ENCODE peak calls at places on chromosomes 1 and 21, in nine cellular contexts. S is left ventricle myocardium inferior, G is fibroblast of lung, Q is Peyer's patch, H is neuronal stem cell, D is heart right ventricle, R is lower lobe of right lung, W is A673, J is sigmoid colon. U is an unnamed sample. For H3K4me1, the result is how much of the 10 kb centered on the place peaks cover.

GRCh38 chr1:24898152-24898908 is 31.7 kb downstream of the RUNX3 start:
- DNase-seq in S (no peak), G (no peak), Q (peak), H (peak), D (peak), R (peak), W (peak), J (no peak), U (no peak)

GRCh38 chr21:43190544-43191340 is 21.9 kb downstream of the CRYAA start:
- DNase-seq in S (no peak), G (no peak), Q (no peak), H (no peak), D (no peak), R (no peak), W (no peak), J (peak), U (no peak)

GRCh38 chr1:203475012-203475981 is at the start of gene PRELP:
- DNase-seq in S (peak), G (peak), Q (peak), H (no peak), D (peak), R (no peak), W (no peak), J (peak), U (peak)

GRCh38 chr1:39987869-39988268 is 32.9 kb downstream of the MFSD2A start:
- DNase-seq in S (no peak), G (no peak), Q (no peak), H (no peak), D (no peak), R (no peak), W (no peak), J (no peak), U (no peak)

GRCh38 chr1:115977481-115978258 is 1.4 kb downstream of the SLC22A15 start:
- DNase-seq in S (no peak), G (peak), Q (no peak), H (no peak), D (no peak), R (peak), W (no peak), J (no peak), U (no peak)

GRCh38 chr1:1157914-1158710 is 15.6 kb upstream of the TTLL10 start:
- DNase-seq in S (peak), G (peak), Q (peak), H (peak), D (peak), R (peak), W (peak), J (peak), U (peak)

GRCh38 chr1:65068202-65069011 is 79.6 kb upstream of the AK4 start:
- DNase-seq in S (no peak), G (no peak), Q (no peak), H (no peak), D (no peak), R (no peak), W (no peak), J (no peak), U (no peak)

GRCh38 chr1:175480343-175480827 is 263.0 kb downstream of the TNR start:
- DNase-seq in S (no peak), G (no peak), Q (no peak), H (no peak), D (no peak), R (no peak), W (no peak), J (no peak), U (no peak)

GRCh38 chr21:39703578-39703977 is 41.4 kb upstream of the IGSF5 start:
- DNase-seq in S (no peak), G (no peak), Q (no peak), H (no peak), D (no peak), R (no peak), W (no peak), J (no peak), U (no peak)

GRCh38 chr1:116379057-116379630 is 6.1 kb downstream of the ATP1A1 start:
- DNase-seq in S (no peak), G (no peak), Q (no peak), H (no peak), D (no peak), R (no peak), W (no peak), J (no peak), U (no peak)

GRCh38 chr1:83978056-83978455 is 20.9 kb downstream of the TTLL7 start:
- DNase-seq in S (no peak), G (no peak), Q (no peak), H (no peak), D (no peak), R (no peak), W (peak), J (no peak), U (no peak)

GRCh38 chr1:9281907-9282306 is 10.8 kb upstream of the SPSB1 start:
- DNase-seq in S (no peak), G (no peak), Q (peak), H (no peak), D (no peak), R (no peak), W (no peak), J (no peak), U (no peak)

GRCh38 chr1:46489638-46490602 is at the start of gene DMBX1:
- DNase-seq in S (no peak), G (no peak), Q (peak), H (no peak), D (peak), R (no peak), W (peak), J (no peak), U (no peak)

GRCh38 chr1:23456226-23456625 is 27.8 kb downstream of the ASAP3 start:
- DNase-seq in S (no peak), G (peak), Q (no peak), H (no peak), D (no peak), R (no peak), W (no peak), J (no peak), U (no peak)

GRCh38 chr1:232507571-232507970 is 122.4 kb downstream of the SIPA1L2 start:
- DNase-seq in S (no peak), G (no peak), Q (no peak), H (no peak), D (no peak), R (no peak), W (no peak), J (no peak), U (no peak)

GRCh38 chr21:46295996-46296752 is 10.0 kb downstream of the YBEY start:
- DNase-seq in S (peak), G (peak), Q (peak), H (no peak), D (peak), R (peak), W (peak), J (peak), U (peak)

GRCh38 chr1:200867018-200867811 is 5.6 kb upstream of the GPR25 start:
- DNase-seq in S (peak), G (peak), Q (no peak), H (no peak), D (no peak), R (no peak), W (no peak), J (no peak), U (no peak)

GRCh38 chr21:42527489-42528158 is 14.0 kb downstream of the SLC37A1 start:
- DNase-seq in S (no peak), G (no peak), Q (no peak), H (no peak), D (no peak), R (no peak), W (no peak), J (no peak), U (no peak)

GRCh38 chr1:43520100-43520828 is 10.4 kb upstream of the PTPRF start:
- DNase-seq in S (no peak), G (no peak), Q (no peak), H (no peak), D (no peak), R (no peak), W (no peak), J (no peak), U (no peak)

GRCh38 chr21:42563261-42564045 is 49.8 kb downstream of the SLC37A1 start:
- DNase-seq in S (no peak), G (no peak), Q (no peak), H (no peak), D (no peak), R (peak), W (no peak), J (peak), U (no peak)

GRCh38 chr1:234201600-234201999 is 171.7 kb upstream of the COA6 start:
- DNase-seq in S (no peak), G (no peak), Q (no peak), H (no peak), D (no peak), R (no peak), W (no peak), J (no peak), U (no peak)

GRCh38 chr1:11842154-11843041 is 5.2 kb downstream of the NPPA start:
- DNase-seq in S (peak), G (no peak), Q (no peak), H (no peak), D (no peak), R (peak), W (peak), J (no peak), U (peak)

GRCh38 chr1:232416026-232416568 is 213.8 kb downstream of the SIPA1L2 start:
- DNase-seq in S (no peak), G (peak), Q (no peak), H (no peak), D (no peak), R (no peak), W (no peak), J (no peak), U (no peak)

GRCh38 chr1:216523449-216524190 is 100.4 kb upstream of the USH2A start:
- DNase-seq in S (no peak), G (peak), Q (no peak), H (no peak), D (no peak), R (no peak), W (no peak), J (no peak), U (no peak)

GRCh38 chr1:230268371-230269170 is 157.6 kb downstream of the PGBD5 start:
- DNase-seq in S (no peak), G (peak), Q (peak), H (peak), D (no peak), R (no peak), W (peak), J (no peak), U (no peak)

GRCh38 chr1:219085988-219086387 is 87.7 kb upstream of the LYPLAL1 start:
- DNase-seq in S (no peak), G (peak), Q (no peak), H (no peak), D (no peak), R (no peak), W (no peak), J (no peak), U (no peak)

GRCh38 chr21:45455321-45456013 is 50.5 kb downstream of the COL18A1 start:
- DNase-seq in S (peak), G (peak), Q (no peak), H (no peak), D (peak), R (no peak), W (no peak), J (no peak), U (peak)

GRCh38 chr1:8698012-8698411 is 119.4 kb downstream of the RERE start:
- DNase-seq in S (no peak), G (no peak), Q (no peak), H (no peak), D (no peak), R (no peak), W (no peak), J (no peak), U (no peak)

GRCh38 chr1:27284425-27285287 is 37.3 kb upstream of the TMEM222 start:
- DNase-seq in S (peak), G (peak), Q (peak), H (peak), D (peak), R (peak), W (peak), J (peak), U (peak)

GRCh38 chr21:44303490-44303981 is 3.7 kb downstream of the PFKL start:
- DNase-seq in S (no peak), G (no peak), Q (peak), H (no peak), D (no peak), R (no peak), W (no peak), J (no peak), U (no peak)
- H3K4me1 ChIP-seq in S (half or more), G (under half), Q (under half), H (under half), D (half or more), R (half or more), W (under half), J (under half), U (under half)

GRCh38 chr1:154848983-154849382 is 21.1 kb downstream of the KCNN3 start:
- DNase-seq in S (no peak), G (no peak), Q (no peak), H (no peak), D (no peak), R (no peak), W (no peak), J (no peak), U (no peak)
- H3K4me1 ChIP-seq in S (under half), G (under half), Q (under half), H (under half), D (under half), R (under half), W (half or more), J (under half), U (under half)

GRCh38 chr1:2267051-2267830 is 39.1 kb downstream of the SKI start:
- DNase-seq in S (no peak), G (no peak), Q (no peak), H (no peak), D (peak), R (no peak), W (no peak), J (no peak), U (peak)
- H3K4me1 ChIP-seq in S (half or more), G (under half), Q (under half), H (under half), D (half or more), R (half or more), W (under half), J (half or more), U (half or more)

GRCh38 chr1:183630748-183631147 is 4.8 kb downstream of the ARPC5 start:
- DNase-seq in S (no peak), G (peak), Q (no peak), H (no peak), D (no peak), R (no peak), W (no peak), J (no peak), U (no peak)
- H3K4me1 ChIP-seq in S (half or more), G (under half), Q (under half), H (under half), D (under half), R (half or more), W (under half), J (half or more), U (under half)

GRCh38 chr1:17564458-17565393 is 25.2 kb downstream of the ARHGEF10L start:
- DNase-seq in S (no peak), G (no peak), Q (peak), H (no peak), D (no peak), R (no peak), W (no peak), J (no peak), U (no peak)
- H3K4me1 ChIP-seq in S (half or more), G (under half), Q (under half), H (under half), D (half or more), R (half or more), W (under half), J (half or more), U (under half)

GRCh38 chr1:156746716-156747631 is 4.5 kb downstream of the HDGF start:
- DNase-seq in S (peak), G (peak), Q (peak), H (peak), D (peak), R (peak), W (peak), J (peak), U (peak)

GRCh38 chr1:156747737-156748669 is 3.5 kb downstream of the HDGF start:
- DNase-seq in S (no peak), G (peak), Q (no peak), H (no peak), D (no peak), R (no peak), W (peak), J (no peak), U (no peak)

GRCh38 chr1:156749429-156750118 is 1.9 kb downstream of the HDGF start:
- DNase-seq in S (no peak), G (no peak), Q (peak), H (no peak), D (no peak), R (peak), W (no peak), J (no peak), U (peak)

GRCh38 chr1:156750191-156750931 is 1.1 kb downstream of the HDGF start:
- DNase-seq in S (no peak), G (peak), Q (peak), H (no peak), D (no peak), R (peak), W (peak), J (no peak), U (peak)

DNA sequence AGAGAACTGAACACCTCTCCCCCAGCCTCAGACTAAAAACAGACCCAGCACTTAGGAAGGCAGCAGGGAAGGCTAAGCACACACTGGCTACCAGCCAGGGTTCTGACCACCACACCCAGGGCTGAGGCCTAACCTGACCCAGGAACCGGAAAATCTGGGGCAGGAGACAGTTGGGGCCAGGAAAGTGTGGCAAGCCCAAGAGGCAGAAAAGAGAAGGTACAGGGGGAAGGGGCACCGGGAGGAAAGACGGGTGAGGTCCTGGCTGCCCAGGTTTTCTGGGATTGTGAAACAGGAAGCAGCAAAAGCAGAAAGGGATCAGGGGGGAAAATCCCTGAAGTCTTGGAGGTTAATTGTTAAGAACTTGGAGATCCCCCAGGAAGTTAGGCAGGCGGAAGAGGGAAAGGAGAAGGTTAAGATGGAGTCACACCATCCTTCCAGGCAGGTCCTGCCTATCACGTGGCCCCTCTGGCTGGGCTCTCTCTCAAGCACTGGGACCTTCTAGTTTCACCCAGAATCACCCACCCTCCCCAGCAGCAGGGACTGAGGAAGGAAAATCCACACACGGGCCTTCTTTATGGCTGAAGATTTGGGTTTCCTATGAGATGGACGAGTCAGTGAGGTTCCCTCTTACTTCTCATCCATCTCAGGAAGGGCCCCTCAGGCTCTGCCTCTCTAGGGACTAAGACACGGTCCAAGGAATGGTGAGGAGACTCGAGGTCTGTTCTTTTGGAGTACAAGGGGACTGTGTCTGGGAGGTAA is 2.6 kb downstream of the HDGF start:
- DNase-seq in S (peak), G (peak), Q (peak), H (no peak), D (peak), R (peak), W (peak), J (peak), U (peak)
- H3K4me1 ChIP-seq in S (half or more), G (under half), Q (under half), H (under half), D (half or more), R (half or more), W (under half), J (half or more), U (under half)

GRCh38 chr1:21290546-21290944 is 282 bp upstream of the ECE1 start:
- DNase-seq in S (no peak), G (no peak), Q (no peak), H (no peak), D (no peak), R (no peak), W (no peak), J (no peak), U (no peak)

GRCh38 chr1:21291964-21292363 is 1.7 kb upstream of the ECE1 start:
- DNase-seq in S (no peak), G (no peak), Q (no peak), H (no peak), D (no peak), R (no peak), W (no peak), J (no peak), U (peak)

GRCh38 chr1:21292503-21292990 is 2.3 kb upstream of the ECE1 start:
- DNase-seq in S (no peak), G (no peak), Q (no peak), H (no peak), D (no peak), R (no peak), W (no peak), J (no peak), U (peak)

GRCh38 chr1:21289700-21290545 is at the start of gene ECE1:
- DNase-seq in S (peak), G (peak), Q (peak), H (no peak), D (peak), R (peak), W (peak), J (no peak), U (peak)

DNA sequence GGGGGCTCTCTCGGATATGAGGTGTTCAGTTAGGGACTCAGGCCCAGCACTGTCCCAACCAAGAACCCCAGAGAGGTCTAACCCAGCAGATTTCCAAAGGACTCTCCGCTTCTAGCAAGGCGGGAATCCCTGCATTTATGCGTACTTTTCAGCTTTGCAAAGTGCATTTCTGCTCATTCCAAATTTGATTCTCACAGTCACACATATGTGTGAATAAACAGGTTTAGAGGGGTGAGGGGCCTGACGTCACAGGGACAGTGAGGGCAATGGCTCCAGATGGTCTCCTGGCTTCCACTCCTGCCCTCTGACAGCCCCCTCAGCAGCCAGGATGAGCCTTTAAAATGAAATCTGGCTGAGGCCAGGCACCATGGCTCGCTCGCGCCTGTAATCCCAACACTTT is 921 bp upstream of the ECE1 start:
- DNase-seq in S (no peak), G (no peak), Q (no peak), H (no peak), D (no peak), R (no peak), W (no peak), J (no peak), U (no peak)
- H3K4me1 ChIP-seq in S (half or more), G (under half), Q (under half), H (under half), D (under half), R (half or more), W (under half), J (half or more), U (under half)

GRCh38 chr1:21621761-21622436 is 47.3 kb downstream of the RAP1GAP start:
- DNase-seq in S (no peak), G (no peak), Q (no peak), H (no peak), D (no peak), R (no peak), W (no peak), J (no peak), U (peak)
- H3K4me1 ChIP-seq in S (under half), G (under half), Q (under half), H (under half), D (under half), R (under half), W (half or more), J (under half), U (under half)

DNA sequence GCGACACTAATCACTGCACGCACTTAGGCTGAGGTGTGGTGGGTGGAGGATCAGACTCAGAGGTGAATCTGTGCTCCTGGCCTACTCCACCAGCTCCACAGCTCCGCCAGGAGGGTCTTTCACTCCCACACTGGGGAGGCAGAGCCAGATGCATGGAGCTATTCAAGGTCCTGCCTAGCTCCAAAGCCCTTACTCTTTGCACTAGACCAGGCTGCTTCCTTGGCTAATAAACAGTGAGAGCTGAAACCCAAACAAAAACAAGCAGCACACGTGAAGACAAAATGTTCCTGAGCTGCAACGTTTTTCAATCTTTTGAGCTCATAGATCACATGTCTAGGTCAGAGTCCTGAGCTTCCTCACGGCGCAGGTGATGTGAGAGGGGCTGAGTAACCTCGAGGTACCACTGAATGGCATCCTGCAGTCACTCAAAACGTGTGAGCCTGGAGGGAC is 19.2 kb downstream of the CAPZB start:
- DNase-seq in S (no peak), G (no peak), Q (no peak), H (no peak), D (no peak), R (no peak), W (no peak), J (no peak), U (no peak)
- H3K4me1 ChIP-seq in S (half or more), G (under half), Q (under half), H (under half), D (half or more), R (half or more), W (under half), J (half or more), U (under half)

GRCh38 chr1:3292051-3292722 is 162.3 kb upstream of the ARHGEF16 start:
- DNase-seq in S (peak), G (no peak), Q (no peak), H (no peak), D (peak), R (peak), W (no peak), J (no peak), U (no peak)
- H3K4me1 ChIP-seq in S (under half), G (under half), Q (under half), H (under half), D (under half), R (under half), W (under half), J (under half), U (under half)

U was measured in right cardiac atrium.